ENCODE peak calls at places on chromosomes 16 and 17, in four cellular contexts. V is ovary, O is OCI-LY7, I is cardiac muscle cell. J is an unnamed sample.

GRCh38 chr16:57904101-57904500 is 66.8 kb downstream of the CNGB1 start:
- DNase-seq in I (no peak), O (no peak), V (no peak), J (no peak)

GRCh38 chr16:30585022-30585399 is 486 bp downstream of the ZNF785 start:
- DNase-seq in I (no peak), O (no peak), V (no peak), J (peak; percentile 30)

GRCh38 chr16:30009990-30010816 is 624 bp downstream of the DOC2A start:
- DNase-seq in I (no peak), V (no peak), O (no peak), J (no peak)

GRCh38 chr17:63962298-63962744 is 10.4 kb downstream of the SCN4A start:
- DNase-seq in V (no peak), I (no peak), O (no peak), J (no peak)

GRCh38 chr17:47686661-47687327 is 7.2 kb upstream of the TBKBP1 start:
- DNase-seq in V (no peak), O (no peak), I (no peak), J (no peak)

GRCh38 chr17:76700627-76701470 is 9.9 kb downstream of the MXRA7 start:
- DNase-seq in I (peak; percentile 71), V (peak; percentile 72), O (no peak), J (no peak)

GRCh38 chr17:4499431-4500187 is 928 bp downstream of the SPNS2 start:
- DNase-seq in I (no peak), O (no peak), V (no peak), J (peak; percentile 44)

GRCh38 chr17:63702223-63702577 is 2.3 kb upstream of the LIMD2 start:
- DNase-seq in O (peak; percentile 85), V (no peak), I (no peak), J (no peak)

GRCh38 chr16:10318798-10319500 is 66.9 kb upstream of the ATF7IP2 start:
- DNase-seq in O (no peak), V (no peak), I (no peak), J (no peak)

GRCh38 chr16:973366-973765 is 2.6 kb upstream of the LMF1 start:
- DNase-seq in O (no peak), V (no peak), I (no peak), J (no peak)

GRCh38 chr16:2874584-2875362 is 8.2 kb upstream of the FLYWCH2 start:
- DNase-seq in V (peak; percentile 80), I (peak; percentile 84), O (peak; percentile 79), J (peak; percentile 70)

GRCh38 chr16:24728891-24729242 is 584 bp upstream of the TNRC6A start:
- DNase-seq in O (no peak), I (no peak), V (no peak), J (no peak)

GRCh38 chr16:35452471-35452870 is 1993.1 kb downstream of the TP53TG3F start:
- DNase-seq in V (no peak), I (no peak), O (no peak), J (no peak)

GRCh38 chr17:78828470-78829185 is 12.0 kb downstream of the USP36 start:
- DNase-seq in I (no peak), O (no peak), V (no peak), J (no peak)

GRCh38 chr17:69606142-69606800 is 191.8 kb downstream of the MAP2K6 start:
- DNase-seq in V (no peak), I (no peak), O (peak; percentile 31), J (no peak)

GRCh38 chr17:6480325-6480675 is 36.0 kb downstream of the PIMREG start:
- DNase-seq in I (no peak), O (no peak), V (no peak), J (no peak)

GRCh38 chr17:57597531-57598453 is 147.3 kb downstream of the CCDC182 start:
- DNase-seq in I (peak; percentile 79), V (peak; percentile 76), O (peak; percentile 42), J (peak; percentile 76)

GRCh38 chr17:17221329-17221728 is 15.2 kb upstream of the PLD6 start:
- DNase-seq in O (no peak), I (no peak), V (no peak), J (no peak)

GRCh38 chr16:77760800-77761199 is 27.6 kb upstream of the VAT1L start:
- DNase-seq in I (no peak), O (no peak), V (no peak), J (no peak)

GRCh38 chr17:80901319-80901718 is 90.3 kb upstream of the CHMP6 start:
- DNase-seq in O (no peak), I (no peak), V (no peak), J (no peak)

GRCh38 chr17:80898706-80899105 is 92.9 kb upstream of the CHMP6 start:
- DNase-seq in V (no peak), I (no peak), O (no peak), J (no peak)

GRCh38 chr17:80902197-80903019 is 89.2 kb upstream of the CHMP6 start:
- DNase-seq in V (no peak), I (no peak), O (no peak), J (no peak)

GRCh38 chr17:80903041-80903611 is 88.5 kb upstream of the CHMP6 start:
- DNase-seq in V (no peak), I (no peak), O (no peak), J (no peak)

DNA sequence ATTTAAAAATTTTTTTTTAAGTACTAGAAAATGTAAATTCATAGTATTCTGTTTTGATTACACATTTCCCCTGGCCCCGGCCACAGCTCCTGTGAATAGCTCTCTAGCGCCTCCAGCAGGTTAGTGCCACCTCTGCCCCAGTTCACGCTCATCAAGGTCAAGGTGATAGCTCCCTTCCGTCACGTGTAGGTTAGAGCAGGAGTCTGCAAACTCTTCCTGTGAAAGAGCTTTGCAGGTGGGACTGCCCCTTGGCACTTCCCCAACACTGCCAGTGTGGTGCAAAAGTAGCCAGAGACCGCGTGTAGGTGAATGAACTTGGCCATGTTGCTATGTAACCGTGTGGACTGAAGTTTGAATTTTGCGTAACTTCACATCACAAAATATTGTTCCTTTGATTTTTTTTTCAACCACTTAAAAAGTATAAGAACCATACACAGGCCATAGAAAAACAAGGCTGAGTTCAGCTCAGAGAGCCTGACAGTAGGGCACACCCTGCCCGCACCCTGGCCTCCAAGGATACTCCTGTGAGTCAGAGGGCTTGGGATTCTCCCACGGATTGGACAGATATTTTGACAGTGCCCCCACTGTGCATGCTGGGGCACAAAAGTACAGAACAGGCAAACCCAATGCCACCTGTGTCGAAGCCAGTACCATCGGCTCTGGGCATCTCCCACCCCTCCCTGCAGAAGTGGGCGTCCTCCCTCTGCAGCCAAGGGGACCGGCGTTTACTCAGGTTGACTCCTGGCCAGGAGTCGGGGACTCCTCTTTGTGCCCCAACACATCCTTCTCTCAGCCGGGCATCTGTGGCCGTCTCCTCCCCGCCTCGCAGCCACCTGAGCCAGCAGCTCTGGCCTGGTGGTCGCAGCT is 92.0 kb upstream of the CHMP6 start:
- DNase-seq in O (peak; percentile 45), V (no peak), I (peak; percentile 71), J (peak; percentile 65)
- TF ChIP-seq CTCF in O (peak; percentile 90), V (peak; percentile 11), I (peak; percentile 62), J (peak; percentile 82)

DNA sequence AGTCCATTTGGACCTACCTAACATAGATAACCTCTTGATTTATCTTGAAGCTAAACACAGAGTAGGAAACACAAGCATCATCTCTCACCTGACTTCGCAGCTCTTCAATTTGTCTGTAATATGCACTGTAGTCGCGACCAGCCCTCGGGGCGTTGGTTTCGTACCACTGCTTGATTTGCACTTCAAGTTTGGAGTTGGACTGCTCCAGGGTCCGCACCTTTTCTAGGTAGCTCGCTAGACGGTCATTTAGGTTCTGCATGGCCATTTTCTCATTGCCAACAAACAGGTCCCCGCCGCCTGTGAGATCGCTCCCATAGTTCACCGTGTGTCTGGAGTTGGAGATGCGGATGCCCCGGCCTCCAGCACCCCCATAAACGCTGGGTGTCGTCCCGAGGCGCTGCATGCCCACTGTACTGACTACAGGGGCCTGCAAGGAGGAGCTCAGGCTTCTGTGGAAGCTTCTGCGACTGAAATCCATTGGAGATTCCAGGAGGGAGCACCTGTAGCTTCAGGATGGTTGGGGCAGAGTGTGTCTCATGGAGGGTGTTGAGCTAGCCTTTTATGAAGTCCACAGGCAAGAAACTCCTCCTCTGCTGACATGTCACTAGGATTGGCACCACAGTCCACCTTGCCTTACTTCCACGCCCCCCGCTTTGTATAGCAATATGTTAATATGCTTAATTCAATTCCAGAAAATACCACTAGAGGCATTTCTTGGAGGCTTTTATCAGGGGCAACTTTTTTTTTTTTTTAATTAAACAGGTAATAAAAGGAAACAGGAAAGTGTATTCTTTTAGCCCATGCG is at the start of gene KRT20:
- DNase-seq in V (no peak), I (no peak), O (peak; percentile 9), J (no peak)
- TF ChIP-seq CTCF in V (no peak), I (peak; percentile 3), O (peak; percentile 56), J (peak; percentile 39)

DNA sequence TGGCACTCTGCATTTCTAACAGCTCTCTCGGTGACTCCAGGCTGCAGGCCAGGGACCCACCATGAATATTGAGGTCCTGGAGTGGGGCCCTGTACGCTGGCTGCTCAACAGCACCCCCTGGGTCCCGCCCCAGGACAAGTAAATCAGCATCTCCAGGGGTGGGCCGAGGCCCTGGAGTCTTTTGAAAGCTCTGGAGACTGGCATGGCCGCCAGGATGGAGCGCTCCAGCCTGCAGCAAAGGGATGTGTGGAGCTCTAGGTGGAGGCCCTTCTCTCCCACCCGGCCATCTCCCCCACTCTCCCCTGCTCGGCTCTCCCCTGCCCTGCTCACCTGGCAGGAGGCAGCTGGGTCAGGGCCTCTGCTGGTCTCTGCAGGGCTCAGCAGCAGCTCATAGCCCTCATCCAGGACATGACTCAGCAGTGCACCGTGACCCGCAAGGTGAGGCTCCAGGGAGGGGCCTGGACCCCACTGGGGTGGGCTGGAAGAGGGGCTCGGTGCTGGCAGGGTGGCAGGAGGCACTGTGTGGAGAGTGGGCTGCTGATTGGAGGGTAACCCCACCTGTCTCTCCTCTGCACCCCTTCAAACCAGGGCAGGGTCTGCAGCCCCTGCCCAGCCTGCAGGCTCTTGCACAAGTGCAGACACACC is 16.6 kb downstream of the SGSH start:
- DNase-seq in O (peak; percentile 13), V (no peak), I (no peak), J (no peak)
- TF ChIP-seq CTCF in O (peak; percentile 49), V (no peak), I (no peak), J (no peak)

DNA sequence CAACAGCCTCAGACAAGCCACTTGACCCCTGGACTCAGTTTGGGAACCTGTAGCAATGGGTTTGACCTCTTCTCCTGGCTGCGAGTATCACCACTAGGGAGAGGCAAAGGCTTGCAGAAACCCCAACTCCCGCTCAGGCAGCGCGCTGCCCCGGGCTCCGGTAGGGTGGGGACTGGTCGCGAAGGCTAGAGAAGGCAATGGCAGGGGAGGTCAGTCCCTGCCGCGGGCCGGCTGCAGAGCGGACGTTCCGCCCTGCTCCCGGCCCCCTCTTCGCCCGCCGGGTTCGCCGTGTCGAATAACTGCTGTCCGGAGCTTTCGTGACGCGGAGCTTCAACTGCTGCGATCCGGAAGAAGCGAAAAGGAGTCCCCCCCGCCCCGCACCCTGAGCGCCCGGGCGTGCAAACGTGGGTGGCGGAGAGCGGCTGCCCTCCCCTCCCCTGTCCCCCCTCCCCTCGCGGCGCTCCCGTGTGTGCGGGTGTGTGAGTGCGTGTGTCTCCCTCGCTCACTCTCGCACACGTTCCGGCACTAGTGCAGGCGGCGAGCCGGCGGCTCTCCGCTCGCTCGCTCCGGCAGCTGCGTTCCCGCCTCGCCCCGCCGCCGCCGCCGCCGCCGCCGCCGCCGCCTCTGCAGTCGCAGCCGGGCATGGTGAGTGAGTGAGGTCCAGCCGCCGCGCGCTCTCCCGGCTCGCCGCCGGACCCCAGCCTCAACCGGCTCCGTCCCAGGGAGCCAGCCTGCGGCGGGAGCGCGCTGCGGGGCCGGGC is 792 bp upstream of the SHISA6 start:
- DNase-seq in I (peak; percentile 65), O (no peak), V (no peak), J (no peak)
- TF ChIP-seq CTCF in I (no peak), O (no peak), V (no peak), J (no peak)

GRCh38 chr16:46947900-46948547 is 25.4 kb downstream of the DNAJA2 start:
- DNase-seq in V (no peak), O (peak; percentile 67), I (peak; percentile 58), J (peak; percentile 52)
- TF ChIP-seq CTCF in V (no peak), O (peak; percentile 85), I (peak; percentile 59), J (peak; percentile 26)

J was measured in endothelial cell.